ENCODE peak calls at places on chromosomes 16 and 17, in six cellular contexts. G is AG10803, P is uterus, B is colonic mucosa, D is epithelial cell of esophagus, F is WTC11. N is an unnamed sample.

GRCh38 chr17:81471804-81472456 is 40.7 kb downstream of the ACTG1 start:
- DNase-seq in P (peak), F (peak), B (peak), D (peak), G (peak), N (no peak)

GRCh38 chr16:47965439-47965838 is 190.4 kb downstream of the ABCC12 start:
- DNase-seq in G (peak), P (no peak), B (no peak), F (no peak), D (peak), N (no peak)

GRCh38 chr17:34076743-34077631 is 178.1 kb upstream of the CCL2 start:
- DNase-seq in F (no peak), D (no peak), G (no peak), B (no peak), P (no peak), N (no peak)

GRCh38 chr16:9334091-9334490 is 242.6 kb downstream of the HAPSTR1 start:
- DNase-seq in F (no peak), B (no peak), G (no peak), D (no peak), P (no peak), N (no peak)

GRCh38 chr16:67679935-67680897 is 13.6 kb downstream of the C16orf86 start:
- DNase-seq in P (no peak), F (no peak), B (no peak), G (no peak), D (no peak), N (no peak)

GRCh38 chr17:66123163-66123562 is 68.8 kb downstream of the CEP112 start:
- DNase-seq in B (no peak), F (no peak), G (peak), P (no peak), D (peak), N (no peak)

GRCh38 chr16:73052441-73053030 is 4.6 kb upstream of the ZFHX3 start:
- DNase-seq in G (no peak), D (no peak), P (no peak), F (no peak), B (no peak), N (no peak)

GRCh38 chr17:1597861-1598342 is 30.7 kb downstream of the SLC43A2 start:
- DNase-seq in G (no peak), B (peak), P (no peak), D (peak), F (no peak), N (no peak)

GRCh38 chr17:79844869-79845600 is 5.8 kb upstream of the CBX4 start:
- DNase-seq in G (no peak), F (peak), D (peak), P (peak), B (peak), N (peak)

GRCh38 chr17:63774982-63775290 is 966 bp downstream of the DDX42 start:
- DNase-seq in B (no peak), P (no peak), F (no peak), D (peak), G (peak), N (no peak)

GRCh38 chr17:15954222-15954621 is 9.3 kb downstream of the ADORA2B start:
- DNase-seq in B (no peak), P (no peak), D (peak), F (no peak), G (peak), N (no peak)

DNA sequence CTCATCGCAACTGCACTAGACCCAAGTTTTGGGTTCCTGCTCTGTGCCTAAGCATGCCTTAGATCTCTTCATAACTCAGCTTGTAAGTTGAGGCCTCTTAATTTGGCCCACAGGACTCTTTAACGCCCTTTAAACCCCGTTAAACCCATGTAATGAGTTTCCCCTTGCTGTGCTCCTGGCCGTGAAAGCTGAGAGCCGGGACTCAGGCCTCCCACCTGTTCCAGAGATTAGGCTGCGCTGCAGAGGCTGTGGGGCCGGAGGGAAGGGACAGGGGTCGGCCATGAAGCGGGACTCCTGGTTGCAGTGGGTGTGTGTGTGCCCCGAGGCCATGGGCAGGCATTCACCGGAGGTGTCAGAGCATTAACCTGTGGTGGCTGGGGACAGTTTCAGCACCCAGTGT is 150.8 kb upstream of the IRX3 start:
- DNase-seq in D (no peak), B (no peak), F (no peak), G (no peak), P (no peak), N (no peak)
- TF ChIP-seq CTCF in D (no peak), B (no peak), F (no peak), G (no peak), P (no peak), N (no peak)

GRCh38 chr16:68778551-68779231 is 41.6 kb downstream of the CDH1 start:
- DNase-seq in P (no peak), F (peak), D (peak), G (no peak), B (peak), N (no peak)
- TF ChIP-seq CTCF in P (no peak), F (no peak), D (no peak), G (no peak), B (no peak), N (no peak)

GRCh38 chr17:56867948-56868376 is 34.0 kb downstream of the DGKE start:
- DNase-seq in F (no peak), G (peak), P (no peak), B (no peak), D (peak), N (no peak)

GRCh38 chr17:56868716-56869115 is 34.8 kb downstream of the DGKE start:
- DNase-seq in B (no peak), F (no peak), G (no peak), D (no peak), P (no peak), N (no peak)

GRCh38 chr17:56866076-56866475 is 32.1 kb downstream of the DGKE start:
- DNase-seq in G (no peak), D (no peak), B (no peak), P (no peak), F (no peak), N (no peak)

GRCh38 chr17:56863974-56864373 is 30.0 kb downstream of the DGKE start:
- DNase-seq in B (no peak), F (no peak), D (no peak), P (no peak), G (no peak), N (no peak)

DNA sequence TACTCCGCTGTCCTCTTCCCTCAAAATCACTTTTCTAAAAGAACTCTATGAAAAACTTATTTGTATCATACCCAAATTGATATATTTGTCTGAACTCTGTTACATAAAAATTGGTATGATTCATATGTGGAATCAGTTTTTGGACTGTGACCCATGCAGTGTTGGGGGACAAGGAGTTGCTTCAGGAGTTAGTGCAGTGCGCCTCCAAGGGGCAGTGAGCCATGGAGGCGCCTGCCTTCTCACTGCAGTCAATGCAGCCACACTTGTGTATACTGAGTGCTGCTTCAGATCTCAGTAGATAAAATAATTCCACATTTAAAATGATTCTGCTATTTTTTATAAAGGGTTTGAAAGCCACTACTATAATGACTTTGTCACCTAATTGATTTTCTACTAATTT is 32.5 kb downstream of the DGKE start:
- DNase-seq in D (no peak), B (no peak), G (no peak), P (no peak), F (no peak), N (no peak)
- TF ChIP-seq CTCF in D (no peak), B (no peak), G (no peak), P (no peak), F (no peak), N (peak)

GRCh38 chr17:69356625-69357024 is 29.7 kb upstream of the ABCA5 start:
- DNase-seq in B (no peak), G (no peak), P (no peak), D (no peak), F (no peak), N (no peak)

GRCh38 chr17:69361156-69361555 is 34.2 kb upstream of the ABCA5 start:
- DNase-seq in D (no peak), B (no peak), G (no peak), F (no peak), P (no peak), N (no peak)

GRCh38 chr17:69358688-69359596 is 32.0 kb upstream of the ABCA5 start:
- DNase-seq in F (peak), B (no peak), P (no peak), D (peak), G (no peak), N (peak)

GRCh38 chr17:69363488-69364210 is 36.7 kb upstream of the ABCA5 start:
- DNase-seq in F (no peak), G (no peak), B (no peak), D (peak), P (no peak), N (no peak)

DNA sequence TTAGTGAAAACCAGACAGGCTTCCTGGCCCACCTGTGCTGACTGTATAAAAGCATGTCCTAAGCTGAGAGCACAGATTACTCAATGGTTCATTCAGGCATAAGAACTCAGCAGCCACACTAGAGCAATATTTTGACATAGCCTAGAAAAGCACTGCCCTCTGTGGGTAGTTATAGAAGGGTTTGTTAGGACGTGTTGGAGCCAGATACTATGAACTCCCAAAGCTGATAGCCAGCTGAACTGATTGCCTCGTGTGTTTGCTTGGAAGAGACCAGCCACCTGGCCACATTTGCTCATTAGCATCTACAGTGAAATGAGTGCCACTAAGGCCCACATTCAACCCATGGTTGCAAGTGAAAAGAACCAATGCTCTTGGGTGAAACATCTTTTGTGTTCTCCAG is 30.8 kb upstream of the ABCA5 start:
- DNase-seq in G (no peak), F (no peak), P (no peak), D (peak), B (no peak), N (no peak)
- TF ChIP-seq CTCF in G (no peak), F (no peak), P (no peak), D (peak), B (no peak), N (no peak)

DNA sequence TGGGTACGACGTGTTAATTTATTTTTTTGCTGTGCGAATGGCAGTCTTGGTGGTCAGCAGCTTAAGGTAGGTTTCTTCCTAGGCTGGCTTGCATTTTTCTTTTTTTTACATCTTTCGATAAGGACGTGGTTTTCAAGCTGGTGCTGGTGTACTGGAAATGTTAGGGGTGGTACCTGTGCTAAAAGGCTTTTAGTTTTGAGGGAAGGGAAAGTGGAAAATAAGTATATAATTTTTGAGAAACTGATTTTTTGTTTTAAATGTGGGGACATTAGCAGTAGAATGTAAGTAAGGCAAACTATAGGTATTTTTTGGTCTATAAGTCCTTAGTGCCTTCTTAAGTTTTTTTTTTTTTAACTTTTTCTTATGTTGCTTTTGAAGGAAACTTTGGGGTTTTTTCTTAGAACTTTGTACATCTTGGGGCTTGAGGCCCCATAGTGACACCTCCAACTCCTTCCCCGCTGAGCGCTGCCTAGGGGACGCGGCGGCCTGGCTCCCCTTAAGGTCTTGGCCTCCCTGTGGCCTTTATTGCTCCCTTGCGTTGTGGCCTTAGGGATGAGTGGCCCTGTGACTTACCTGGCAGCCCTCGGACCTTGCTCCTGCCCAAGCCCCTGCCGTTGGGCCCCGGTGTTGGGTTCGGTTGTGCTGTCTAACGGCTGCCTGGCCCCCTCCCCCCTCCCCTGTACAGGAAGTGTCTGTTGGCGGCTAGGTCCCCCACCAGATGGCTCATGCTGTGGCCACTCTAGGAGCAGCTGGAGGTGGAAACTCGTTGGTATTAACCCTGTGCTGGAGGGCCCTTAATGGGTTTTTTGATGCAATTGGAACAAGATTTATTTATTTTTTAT is 88.0 kb upstream of the RPRML start:
- DNase-seq in P (peak), F (peak), B (peak), D (peak), G (peak), N (peak)
- TF ChIP-seq CTCF in P (peak), F (no peak), B (no peak), D (peak), G (peak), N (peak)

DNA sequence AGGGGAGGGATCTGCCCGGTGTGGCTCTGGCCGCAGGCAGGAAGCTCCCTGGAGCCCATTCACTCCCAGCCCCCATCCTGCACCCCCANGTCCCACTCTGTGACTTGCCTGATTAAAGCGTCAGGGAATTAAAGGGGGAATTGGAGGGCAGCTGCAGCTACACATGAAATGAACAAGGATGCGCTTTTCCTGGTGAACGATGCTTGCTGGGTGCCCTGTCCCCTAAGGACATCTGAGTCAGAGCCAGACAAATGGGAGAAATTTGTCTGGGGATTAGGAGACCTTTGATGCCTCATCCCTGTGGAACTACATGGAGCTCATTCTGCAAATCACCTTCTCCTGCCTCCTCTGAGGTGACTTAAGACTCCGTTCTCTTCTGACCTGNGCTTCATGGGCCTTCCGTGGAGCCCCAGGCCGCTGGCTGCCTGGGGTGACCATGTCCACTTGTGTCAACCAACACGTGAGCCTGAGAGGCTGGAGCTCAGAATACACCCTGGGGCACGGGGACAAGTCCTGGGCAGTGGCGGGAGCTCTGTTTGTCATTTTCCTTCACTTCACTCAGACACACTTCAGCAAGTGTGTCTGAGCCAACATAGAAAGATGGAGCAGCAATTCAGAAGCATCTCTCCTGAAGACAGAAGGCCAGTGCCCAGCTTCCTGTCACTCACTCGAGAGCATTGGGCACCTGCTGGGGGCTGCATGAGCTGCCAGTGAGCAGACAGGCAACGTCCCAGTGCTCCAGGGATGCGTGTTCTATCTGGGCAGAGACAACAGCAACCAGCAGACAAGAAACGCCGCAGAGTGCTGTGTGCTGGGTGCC is 54.1 kb downstream of the METRNL start:
- DNase-seq in G (no peak), P (peak), F (no peak), B (peak), D (peak), N (no peak)
- TF ChIP-seq CTCF in G (no peak), P (no peak), F (no peak), B (no peak), D (no peak), N (no peak)

GRCh38 chr17:54899201-54899600 is 1.5 kb upstream of the TOM1L1 start:
- DNase-seq in P (no peak), F (no peak), D (no peak), G (no peak), B (no peak), N (no peak)

GRCh38 chr17:54902017-54902416 is 1.4 kb downstream of the TOM1L1 start:
- DNase-seq in B (no peak), D (no peak), F (no peak), G (no peak), P (no peak), N (no peak)

GRCh38 chr17:54901230-54901847 is 687 bp downstream of the TOM1L1 start:
- DNase-seq in F (no peak), G (peak), B (peak), P (no peak), D (peak), N (peak)

GRCh38 chr17:54899721-54900456 is 763 bp upstream of the TOM1L1 start:
- DNase-seq in F (peak), D (no peak), B (peak), G (no peak), P (no peak), N (peak)

GRCh38 chr17:54900457-54901229 is at the start of gene TOM1L1:
- DNase-seq in G (peak), D (peak), B (peak), P (peak), F (peak), N (peak)
- TF ChIP-seq CTCF in G (no peak), D (no peak), B (peak), P (no peak), F (no peak), N (no peak)

DNA sequence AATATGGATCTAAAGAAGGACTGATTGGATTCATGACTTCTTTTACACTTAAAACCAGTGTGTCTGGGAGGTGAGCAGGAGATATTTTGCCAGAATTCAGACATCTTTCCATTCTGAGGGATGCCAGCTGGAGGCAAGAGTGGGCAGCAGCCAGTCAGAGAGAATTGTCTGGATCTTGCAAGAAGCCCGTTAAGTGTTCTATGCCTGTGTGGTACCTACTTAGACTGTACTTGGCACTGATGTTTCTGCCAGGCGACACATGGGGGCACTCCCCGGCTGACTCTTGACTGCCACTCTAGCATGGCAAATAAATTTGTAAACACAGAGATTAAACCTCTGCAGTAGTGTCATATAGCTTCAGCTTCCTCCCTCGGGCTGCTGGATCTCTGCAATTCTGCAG is 247.7 kb downstream of the UTP18 start:
- DNase-seq in P (no peak), D (no peak), B (no peak), F (no peak), G (no peak), N (no peak)
- TF ChIP-seq CTCF in P (no peak), D (no peak), B (no peak), F (no peak), G (no peak), N (no peak)